ENCODE peak calls at places on chromosomes 4 and X, in six cellular contexts. P, L, V, N, D and W are unnamed samples.

GRCh38 chrX:15512401-15512965 is 11.9 kb downstream of the BMX start:
- DNase-seq in P (peak; percentile 3), L (peak; percentile 67), V (no peak), N (no peak), D (peak; percentile 3), W (peak; percentile 89)

GRCh38 chr4:179625391-179625790 is 2183.2 kb upstream of the AGA start:
- DNase-seq in P (peak; percentile 95), L (peak; percentile 2), V (peak; percentile 18), N (no peak), D (peak; percentile 4), W (no peak)

GRCh38 chrX:115393271-115393670 is 103.8 kb downstream of the LUZP4 start:
- DNase-seq in P (peak; percentile 93), L (peak; percentile 91), V (no peak), N (no peak), D (peak; percentile 52), W (peak; percentile 76)

GRCh38 chr4:14069871-14070270 is 442.3 kb upstream of the BOD1L1 start:
- DNase-seq in P (no peak), L (no peak), V (peak; percentile 19), N (no peak), D (no peak), W (no peak)

GRCh38 chr4:121112530-121112929 is 40.2 kb upstream of the NDNF start:
- DNase-seq in P (no peak), L (no peak), V (no peak), N (no peak), D (peak; percentile 25), W (no peak)

GRCh38 chrX:22666441-22666840 is 333.3 kb upstream of the DDX53 start:
- DNase-seq in P (peak; percentile 11), L (peak; percentile 25), V (peak; percentile 29), N (peak; percentile 42), D (peak; percentile 44), W (peak; percentile 14)

GRCh38 chr4:30802622-30803323 is 82.6 kb downstream of the PCDH7 start:
- DNase-seq in P (peak; percentile 88), L (peak; percentile 42), V (no peak), N (peak; percentile 88), D (peak; percentile 4), W (peak; percentile 29)

GRCh38 chr4:24630937-24631336 is 46.6 kb upstream of the DHX15 start:
- DNase-seq in P (no peak), L (peak; percentile 51), V (no peak), N (no peak), D (peak; percentile 6), W (no peak)

GRCh38 chrX:45508459-45508858 is 307.8 kb upstream of the DIPK2B start:
- DNase-seq in P (peak; percentile 34), L (peak; percentile 72), V (no peak), N (no peak), D (no peak), W (no peak)
- H3K9ac ChIP-seq in P (no peak overlapping the region), L (peak overlapping the region; percentile 85), V (no peak overlapping the region), N (peak overlapping the region; percentile 64), D (no peak overlapping the region), W (no peak overlapping the region)

DNA sequence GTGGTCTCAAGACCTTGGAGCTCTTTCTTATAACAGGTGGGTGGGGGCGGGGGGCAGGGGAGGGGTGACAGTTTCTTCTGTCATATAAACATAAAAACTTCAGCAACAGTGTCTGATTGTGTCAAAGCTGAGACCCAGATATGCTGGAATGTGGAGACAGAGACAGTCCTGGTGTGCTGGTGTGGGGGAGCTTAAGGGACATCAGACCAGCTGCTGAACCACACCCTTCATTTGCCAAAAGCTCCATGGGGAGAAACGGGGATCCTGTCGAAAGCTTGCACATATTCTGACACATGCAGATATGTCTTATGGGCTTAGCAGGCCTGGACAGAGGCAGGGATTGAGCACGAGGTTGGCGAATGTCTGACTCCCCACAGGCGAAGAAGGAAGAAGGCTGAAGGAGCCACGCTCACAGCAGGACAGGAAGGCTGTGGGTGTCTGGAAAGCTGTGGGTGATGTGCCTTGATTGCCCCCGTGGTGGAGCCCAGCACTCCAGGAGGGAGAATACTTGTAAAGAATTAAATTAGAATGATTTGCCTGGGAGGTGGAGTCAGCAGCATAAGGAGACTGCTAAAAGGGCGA is 72.1 kb upstream of the ACSL1 start:
- DNase-seq in P (no peak), L (no peak), V (no peak), N (no peak), D (no peak), W (no peak)
- H2AFZ ChIP-seq in P (no peak overlapping the region), L (no peak overlapping the region), V (no peak overlapping the region), N (no peak overlapping the region), D (no peak overlapping the region), W (no peak overlapping the region)

GRCh38 chr4:140715121-140715520 is 41.1 kb downstream of the TBC1D9 start:
- DNase-seq in P (no peak), L (no peak), V (no peak), N (no peak), D (no peak), W (no peak)
- H3K4me1 ChIP-seq in P (peaks cover 2% of the 10 kb centered on the region), L (peaks cover 12% of the 10 kb centered on the region), V (no peaks in the 10 kb centered on the region), N (no peaks in the 10 kb centered on the region), D (peaks cover 24% of the 10 kb centered on the region), W (peaks cover 29% of the 10 kb centered on the region)

GRCh38 chr4:113835005-113835404 is 73.5 kb upstream of the CAMK2D start:
- DNase-seq in P (peak; percentile 82), L (peak; percentile 43), V (no peak), N (no peak), D (peak; percentile 81), W (no peak)
- H3K9ac ChIP-seq in P (no peak overlapping the region), L (no peak overlapping the region), V (no peak overlapping the region), N (no peak overlapping the region), D (no peak overlapping the region), W (no peak overlapping the region)

DNA sequence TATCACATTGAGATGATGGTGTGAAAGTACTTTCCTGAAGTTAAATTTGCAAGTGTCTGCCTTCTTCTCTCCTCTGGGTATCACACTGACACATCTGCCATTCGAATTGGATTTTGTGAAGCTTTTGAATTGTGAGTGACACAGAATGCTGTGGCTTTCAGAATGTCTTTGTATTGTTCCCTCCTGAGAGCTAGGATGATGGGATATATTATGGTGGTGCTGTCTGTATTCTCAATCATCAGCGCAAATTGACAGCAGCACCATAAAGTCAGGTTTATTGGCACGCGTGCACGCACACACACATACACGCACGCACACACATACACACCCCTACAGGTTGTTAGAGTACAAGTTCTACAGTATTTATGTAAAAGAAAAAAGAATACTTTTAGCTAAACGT is 143.3 kb downstream of the AWAT2 start:
- DNase-seq in P (no peak), L (no peak), V (no peak), N (no peak), D (no peak), W (no peak)
- H2AFZ ChIP-seq in P (no peak overlapping the region), L (no peak overlapping the region), V (no peak overlapping the region), N (no peak overlapping the region), D (no peak overlapping the region), W (no peak overlapping the region)

GRCh38 chr4:7168106-7168505 is 24.2 kb upstream of the SORCS2 start:
- DNase-seq in P (no peak), L (no peak), V (no peak), N (no peak), D (no peak), W (no peak)

GRCh38 chr4:7169134-7169533 is 23.2 kb upstream of the SORCS2 start:
- DNase-seq in P (no peak), L (no peak), V (no peak), N (no peak), D (no peak), W (no peak)

GRCh38 chr4:7166286-7166685 is 26.1 kb upstream of the SORCS2 start:
- DNase-seq in P (no peak), L (no peak), V (no peak), N (no peak), D (no peak), W (no peak)

GRCh38 chr4:7166981-7167700 is 25.2 kb upstream of the SORCS2 start:
- DNase-seq in P (no peak), L (no peak), V (no peak), N (no peak), D (no peak), W (no peak)

GRCh38 chr4:7167706-7168105 is 24.6 kb upstream of the SORCS2 start:
- DNase-seq in P (no peak), L (peak; percentile 18), V (no peak), N (no peak), D (no peak), W (no peak)
- H3K4me1 ChIP-seq in P (no peaks in the 10 kb centered on the region), L (no peaks in the 10 kb centered on the region), V (peaks cover 5% of the 10 kb centered on the region), N (no peaks in the 10 kb centered on the region), D (no peaks in the 10 kb centered on the region), W (no peaks in the 10 kb centered on the region)